ENCODE peak calls at places on chromosome 5, in six cellular contexts. T, P, V, N, E and X are unnamed samples.

GRCh38 chr5:155872801-155873200 is 454.2 kb upstream of the SGCD start:
- DNase-seq in P (no peak), N (no peak), E (no peak), V (no peak), T (no peak), X (no peak)

GRCh38 chr5:172769324-172769597 is 1.7 kb downstream of the DUSP1 start:
- DNase-seq in T (no peak), E (no peak), N (no peak), P (no peak), V (no peak), X (no peak)

GRCh38 chr5:169728-170094 is 21.6 kb upstream of the LRRC14B start:
- DNase-seq in P (no peak), V (no peak), T (no peak), E (no peak), N (no peak), X (no peak)

GRCh38 chr5:100950975-100951374 is 47.9 kb upstream of the ST8SIA4 start:
- DNase-seq in P (no peak), T (no peak), N (no peak), E (no peak), V (no peak), X (no peak)

GRCh38 chr5:7827602-7828001 is 23.3 kb downstream of the CFAP90 start:
- DNase-seq in V (peak; percentile 8), T (no peak), P (no peak), N (no peak), E (no peak), X (no peak)

GRCh38 chr5:64096771-64097170 is 68.9 kb upstream of the RNF180 start:
- DNase-seq in E (no peak), N (no peak), V (no peak), P (no peak), T (no peak), X (no peak)

GRCh38 chr5:179817071-179817840 is 3.4 kb upstream of the SQSTM1 start:
- DNase-seq in N (no peak), T (peak; percentile 70), E (no peak), V (no peak), P (no peak), X (no peak)

GRCh38 chr5:108104448-108104847 is 277.4 kb downstream of the FBXL17 start:
- DNase-seq in N (no peak), T (no peak), P (no peak), V (no peak), E (no peak), X (no peak)

GRCh38 chr5:116827078-116827477 is 252.5 kb upstream of the SEMA6A start:
- DNase-seq in P (no peak), N (no peak), T (no peak), V (no peak), E (no peak), X (no peak)

GRCh38 chr5:123708074-123708806 is 196.3 kb downstream of the CSNK1G3 start:
- DNase-seq in P (no peak), V (peak; percentile 68), T (no peak), N (no peak), E (no peak), X (no peak)

GRCh38 chr5:37619353-37619752 is 220.5 kb downstream of the GDNF start:
- DNase-seq in N (no peak), V (peak; percentile 25), E (no peak), P (no peak), T (no peak), X (no peak)

GRCh38 chr5:78243639-78244038 is 50.9 kb downstream of the AP3B1 start:
- DNase-seq in P (no peak), E (no peak), N (no peak), V (peak; percentile 61), T (no peak), X (no peak)

GRCh38 chr5:177303925-177304391 is 359 bp downstream of the PRELID1 start:
- DNase-seq in V (no peak), N (no peak), T (no peak), E (no peak), P (no peak), X (no peak)